ENCODE peak calls at places on chromosome 14, in four cellular contexts. O is ovary, T is tibial nerve, U is lower lobe of right lung. Q is an unnamed sample.

GRCh38 chr14:43755707-43756106 is 751.4 kb downstream of the FSCB start:
- DNase-seq in O (no peak), U (no peak), T (no peak), Q (no peak)

GRCh38 chr14:74510211-74510931 is 16.8 kb downstream of the ISCA2 start:
- DNase-seq in O (peak; percentile 34), T (no peak), U (peak; percentile 20), Q (no peak)

GRCh38 chr14:72700338-72701231 is 193.3 kb downstream of the DPF3 start:
- DNase-seq in U (no peak), T (no peak), O (no peak), Q (no peak)

GRCh38 chr14:30656190-30656632 is 34.1 kb downstream of the SCFD1 start:
- DNase-seq in U (no peak), T (peak; percentile 44), O (no peak), Q (no peak)

GRCh38 chr14:103748539-103748867 is 32.9 kb downstream of the ZFYVE21 start:
- DNase-seq in T (no peak), U (no peak), O (no peak), Q (no peak)

GRCh38 chr14:72739446-72740405 is 154.2 kb downstream of the DPF3 start:
- DNase-seq in U (no peak), O (no peak), T (no peak), Q (no peak)

GRCh38 chr14:75279153-75279738 is 618 bp downstream of the FOS start:
- DNase-seq in O (peak; percentile 89), U (peak; percentile 79), T (peak; percentile 64), Q (peak; percentile 54)

GRCh38 chr14:50943943-50944646 is at the start of gene PYGL:
- DNase-seq in T (peak; percentile 47), U (peak; percentile 89), O (peak; percentile 87), Q (no peak)

GRCh38 chr14:52950898-52951729 is at the start of gene FERMT2:
- DNase-seq in O (peak; percentile 94), U (peak; percentile 85), T (peak; percentile 80), Q (peak; percentile 84)

GRCh38 chr14:96162265-96162664 is 42.4 kb upstream of the BDKRB2 start:
- DNase-seq in O (no peak), U (no peak), T (no peak), Q (no peak)

GRCh38 chr14:68230941-68231717 is 411.6 kb downstream of the RAD51B start:
- DNase-seq in U (no peak), T (no peak), O (no peak), Q (no peak)

GRCh38 chr14:94689985-94690400 is 77.8 kb downstream of the SERPINA3 start:
- DNase-seq in O (no peak), U (no peak), T (no peak), Q (no peak)

GRCh38 chr14:68589447-68590232 is 203.2 kb downstream of the ZFP36L1 start:
- DNase-seq in O (peak; percentile 87), U (no peak), T (peak; percentile 64), Q (no peak)

GRCh38 chr14:93163570-93163969 is 21.1 kb downstream of the MOAP1 start:
- DNase-seq in U (no peak), O (no peak), T (no peak), Q (no peak)

GRCh38 chr14:91649930-91650329 is 82.0 kb downstream of the CATSPERB start:
- DNase-seq in T (peak; percentile 34), U (no peak), O (no peak), Q (no peak)

GRCh38 chr14:77337880-77338279 is 17.0 kb downstream of the GSTZ1 start:
- DNase-seq in O (no peak), U (no peak), T (no peak), Q (no peak)

GRCh38 chr14:71647086-71647784 is 285.0 kb upstream of the RGS6 start:
- DNase-seq in T (no peak), O (no peak), U (no peak), Q (no peak)

GRCh38 chr14:76812422-76813383 is at the start of gene ANGEL1:
- DNase-seq in U (peak; percentile 98), O (peak; percentile 96), T (peak; percentile 94), Q (peak; percentile 91)

GRCh38 chr14:93056166-93056839 is 59.4 kb downstream of the ITPK1 start:
- DNase-seq in O (no peak), U (no peak), T (no peak), Q (no peak)

GRCh38 chr14:58768977-58769376 is 131.2 kb downstream of the DACT1 start:
- DNase-seq in T (no peak), O (no peak), U (no peak), Q (no peak)

GRCh38 chr14:21084988-21085853 is 13.2 kb downstream of the ZNF219 start:
- DNase-seq in T (no peak), U (peak; percentile 80), O (no peak), Q (no peak)

GRCh38 chr14:43116341-43116740 is 1390.7 kb downstream of the FSCB start:
- DNase-seq in U (no peak), T (no peak), O (no peak), Q (no peak)

GRCh38 chr14:91496790-91497189 is 13.3 kb downstream of the PPP4R3A start:
- DNase-seq in U (no peak), T (no peak), O (no peak), Q (no peak)

GRCh38 chr14:37658174-37658573 is 62.7 kb downstream of the TTC6 start:
- DNase-seq in T (no peak), U (no peak), O (no peak), Q (no peak)

GRCh38 chr14:91175296-91175695 is 61.4 kb downstream of the DGLUCY start:
- DNase-seq in U (no peak), O (no peak), T (no peak), Q (no peak)

GRCh38 chr14:69242311-69243224 is 17.4 kb upstream of the GALNT16 start:
- DNase-seq in T (peak; percentile 88), U (no peak), O (no peak), Q (no peak)

GRCh38 chr14:40855343-40855742 is 751.3 kb upstream of the LRFN5 start:
- DNase-seq in U (no peak), T (no peak), O (no peak), Q (no peak)
- H3K27ac ChIP-seq in U (no peak overlapping the region), T (no peak overlapping the region), O (no peak overlapping the region), Q (no peak overlapping the region)

GRCh38 chr14:65006251-65006721 is 19.6 kb downstream of the FNTB start:
- DNase-seq in O (no peak), U (no peak), T (no peak), Q (no peak)
- H3K4me3 ChIP-seq in O (no peak overlapping the region), U (no peak overlapping the region), T (no peak overlapping the region), Q (no peak overlapping the region)

GRCh38 chr14:85316701-85317100 is 213.2 kb upstream of the FLRT2 start:
- DNase-seq in T (no peak), O (no peak), U (no peak), Q (no peak)

GRCh38 chr14:85315891-85316290 is 214.1 kb upstream of the FLRT2 start:
- DNase-seq in T (no peak), U (no peak), O (no peak), Q (no peak)

GRCh38 chr14:85317491-85318021 is 212.4 kb upstream of the FLRT2 start:
- DNase-seq in T (no peak), U (no peak), O (no peak), Q (no peak)

GRCh38 chr14:85319998-85320397 is 209.9 kb upstream of the FLRT2 start:
- DNase-seq in U (no peak), O (no peak), T (no peak), Q (no peak)

DNA sequence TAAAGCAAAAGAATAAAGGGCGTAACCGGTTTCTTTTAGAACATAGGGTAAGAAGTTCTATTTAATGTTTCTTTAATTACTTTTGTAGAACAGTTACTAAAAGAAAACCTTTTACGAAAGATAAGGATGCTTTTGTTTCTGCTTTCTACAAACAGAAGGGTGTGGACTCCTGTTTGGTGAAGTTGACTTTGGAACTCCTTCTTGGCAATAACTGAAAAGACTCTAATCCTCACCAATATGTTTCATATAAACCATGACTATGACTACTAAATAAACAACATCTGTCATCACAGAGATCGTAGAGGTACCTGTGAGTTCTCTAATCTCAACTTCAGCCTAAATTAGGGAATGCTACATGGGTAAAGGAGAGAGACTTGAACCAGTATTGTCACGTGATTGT is 210.8 kb upstream of the FLRT2 start:
- DNase-seq in U (no peak), T (no peak), O (no peak), Q (no peak)
- TF ChIP-seq CTCF in U (no peak), T (no peak), O (no peak), Q (no peak)

DNA sequence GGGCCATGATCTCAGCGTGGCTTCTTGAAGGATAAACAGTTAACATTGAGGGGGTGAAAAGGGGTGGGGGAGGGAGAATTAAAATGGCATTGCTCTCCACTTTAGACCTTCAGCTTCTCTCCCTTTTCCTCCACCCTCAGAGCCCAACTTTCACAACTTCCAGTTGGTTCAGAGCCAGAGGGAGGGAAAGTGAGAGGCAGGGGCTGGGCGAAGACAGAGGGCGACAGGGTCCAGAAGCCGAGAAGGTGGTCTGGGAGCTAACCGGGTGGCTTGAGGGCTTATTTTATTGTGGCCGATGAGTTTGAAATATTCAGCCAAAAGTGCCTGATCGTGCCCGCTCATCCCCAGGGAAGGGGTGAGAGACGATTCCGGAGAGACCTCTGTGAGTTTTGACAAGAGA is 4.1 kb downstream of the BMP4 start:
- DNase-seq in O (no peak), T (peak; percentile 48), U (no peak), Q (no peak)
- H3K27ac ChIP-seq in O (peak overlapping the region; percentile 88), T (peak overlapping the region; percentile 87), U (peak overlapping the region; percentile 84), Q (no peak overlapping the region)

DNA sequence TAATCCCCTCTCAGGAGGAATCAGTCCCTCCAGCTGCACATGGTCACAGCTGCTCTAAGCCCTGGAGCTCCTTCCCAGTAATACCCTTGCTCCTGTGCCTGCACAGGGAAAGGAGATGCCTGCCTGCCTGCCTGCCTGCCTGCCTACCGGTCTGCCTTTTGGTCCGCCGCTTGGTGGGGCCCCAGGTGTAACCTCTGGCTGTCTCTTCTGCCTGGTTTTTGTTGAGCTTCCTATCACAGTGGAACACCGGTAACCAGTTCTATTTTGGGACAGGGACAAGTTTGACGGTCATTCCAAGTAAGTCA is 99.8 kb downstream of the DAD1 start:
- DNase-seq in U (no peak), T (no peak), O (no peak), Q (no peak)
- H3K4me3 ChIP-seq in U (no peak overlapping the region), T (no peak overlapping the region), O (no peak overlapping the region), Q (no peak overlapping the region)

DNA sequence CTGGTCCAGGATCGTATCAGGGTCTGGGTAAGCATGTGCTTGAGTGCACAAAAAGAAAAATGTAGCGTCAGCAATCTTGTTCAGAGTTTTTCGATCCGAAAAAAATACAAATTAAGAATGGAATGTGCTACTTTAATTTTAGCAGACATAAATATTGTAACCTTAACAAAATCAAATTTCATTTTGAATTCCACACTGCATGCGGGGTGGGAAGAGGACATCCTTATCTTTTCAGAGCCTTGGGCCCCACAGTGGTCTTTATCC is 93.6 kb downstream of the TMEM30B start:
- DNase-seq in T (no peak), U (no peak), O (no peak), Q (no peak)
- TF ChIP-seq CTCF in T (no peak), U (no peak), O (no peak), Q (no peak)

Q was measured in dorsolateral prefrontal cortex.